ENCODE peak calls at places on chromosome 18, in ten cellular contexts. K is epithelial cell of esophagus; C is CD8-positive, alpha-beta memory T cell; H is NCI-H2081; N is midbrain; J is NCI-H2171 treated with DMSO at 0.1 percent for 48 hours; U is fibroblast of lung; Q is effector memory CD4-positive, alpha-beta T cell; R is pons; I is HT-29. E is an unnamed sample.

GRCh38 chr18:21230436-21230835 is 11.6 kb upstream of the GREB1L start:
- DNase-seq in K (peak; percentile 69), C (no peak), H (no peak), N (no peak), J (no peak), U (peak; percentile 41), Q (no peak), R (no peak), I (no peak), E (no peak)

GRCh38 chr18:5309888-5310470 is 14.5 kb upstream of the ZBTB14 start:
- DNase-seq in K (no peak), C (peak; percentile 51), H (no peak), N (no peak), J (no peak), U (no peak), Q (no peak), R (peak; percentile 19), I (no peak), E (no peak)

GRCh38 chr18:78430171-78430857 is 549.3 kb upstream of the SALL3 start:
- DNase-seq in K (no peak), C (no peak), H (peak; percentile 74), N (no peak), J (no peak), U (no peak), Q (no peak), R (no peak), I (no peak), E (no peak)

GRCh38 chr18:63540131-63540530 is 2.0 kb upstream of the SERPINB12 start:
- DNase-seq in K (no peak), C (no peak), H (no peak), N (no peak), J (no peak), U (peak; percentile 49), Q (no peak), R (no peak), I (no peak), E (no peak)

GRCh38 chr18:48728204-48728833 is 189.5 kb downstream of the CTIF start:
- DNase-seq in K (peak; percentile 39), C (no peak), H (no peak), N (no peak), J (no peak), U (peak; percentile 100), Q (no peak), R (no peak), I (no peak), E (no peak)

GRCh38 chr18:37160038-37160745 is 331.3 kb downstream of the KIAA1328 start:
- DNase-seq in K (no peak), C (no peak), H (no peak), N (no peak), J (no peak), U (no peak), Q (no peak), R (no peak), I (no peak), E (no peak)

GRCh38 chr18:26746284-26747130 is 119.0 kb downstream of the AQP4 start:
- DNase-seq in K (peak; percentile 41), C (no peak), H (no peak), N (no peak), J (no peak), U (peak; percentile 6), Q (no peak), R (no peak), I (no peak), E (peak; percentile 5)

GRCh38 chr18:34659579-34660517 is 50.2 kb upstream of the DTNA start:
- DNase-seq in K (peak; percentile 93), C (no peak), H (peak; percentile 85), N (peak; percentile 80), J (no peak), U (peak; percentile 97), Q (no peak), R (peak; percentile 91), I (peak; percentile 46), E (peak; percentile 87)

GRCh38 chr18:75377258-75377657 is 50.2 kb downstream of the SMIM21 start:
- DNase-seq in K (no peak), C (no peak), H (no peak), N (no peak), J (no peak), U (peak; percentile 28), Q (no peak), R (no peak), I (no peak), E (no peak)

GRCh38 chr18:13003466-13003896 is 12.3 kb downstream of the CEP192 start:
- DNase-seq in K (peak; percentile 73), C (no peak), H (peak; percentile 20), N (no peak), J (peak; percentile 23), U (peak; percentile 73), Q (no peak), R (no peak), I (peak; percentile 91), E (no peak)

GRCh38 chr18:59518705-59519104 is 159.6 kb upstream of the LMAN1 start:
- DNase-seq in K (no peak), C (no peak), H (no peak), N (no peak), J (no peak), U (no peak), Q (no peak), R (no peak), I (no peak), E (no peak)

GRCh38 chr18:10798727-10799435 is 273.1 kb downstream of the NAPG start:
- DNase-seq in K (peak; percentile 1), C (no peak), H (no peak), N (no peak), J (no peak), U (peak; percentile 33), Q (no peak), R (no peak), I (peak; percentile 62), E (no peak)

GRCh38 chr18:56803076-56803475 is 151.9 kb downstream of the WDR7 start:
- DNase-seq in K (no peak), C (no peak), H (no peak), N (no peak), J (no peak), U (no peak), Q (no peak), R (no peak), I (no peak), E (no peak)

GRCh38 chr18:48408727-48409590 is at the start of gene ZBTB7C:
- DNase-seq in K (peak; percentile 64), C (no peak), H (peak; percentile 32), N (no peak), J (peak; percentile 9), U (peak; percentile 24), Q (no peak), R (no peak), I (peak; percentile 31), E (peak; percentile 18)

GRCh38 chr18:46668135-46668534 is 11.1 kb upstream of the LOXHD1 start:
- DNase-seq in K (no peak), C (no peak), H (peak; percentile 8), N (no peak), J (no peak), U (no peak), Q (no peak), R (no peak), I (no peak), E (no peak)

GRCh38 chr18:71450258-71450657 is 1093.9 kb downstream of the CBLN2 start:
- DNase-seq in K (no peak), C (no peak), H (peak; percentile 83), N (no peak), J (no peak), U (no peak), Q (no peak), R (no peak), I (no peak), E (no peak)

GRCh38 chr18:35239314-35239713 is 1.5 kb upstream of the ZNF397 start:
- DNase-seq in K (no peak), C (no peak), H (no peak), N (no peak), J (no peak), U (no peak), Q (no peak), R (no peak), I (no peak), E (no peak)

GRCh38 chr18:10274327-10274726 is 180.1 kb upstream of the APCDD1 start:
- DNase-seq in K (no peak), C (no peak), H (no peak), N (no peak), J (no peak), U (no peak), Q (no peak), R (no peak), I (no peak), E (no peak)

GRCh38 chr18:76376668-76377358 is 118.2 kb downstream of the ZNF516 start:
- DNase-seq in K (peak; percentile 54), C (peak; percentile 42), H (peak; percentile 30), N (no peak), J (no peak), U (no peak), Q (no peak), R (no peak), I (no peak), E (no peak)

GRCh38 chr18:50127516-50128229 is 67.3 kb downstream of the MYO5B start:
- DNase-seq in K (peak; percentile 74), C (no peak), H (no peak), N (no peak), J (no peak), U (peak; percentile 18), Q (no peak), R (no peak), I (no peak), E (no peak)

GRCh38 chr18:50619833-50620232 is 59.9 kb downstream of the MAPK4 start:
- DNase-seq in K (no peak), C (no peak), H (no peak), N (peak; percentile 44), J (no peak), U (no peak), Q (no peak), R (peak; percentile 54), I (no peak), E (peak; percentile 60)

GRCh38 chr18:40012931-40013609 is 1942.0 kb upstream of the PIK3C3 start:
- DNase-seq in K (no peak), C (no peak), H (no peak), N (peak; percentile 29), J (no peak), U (peak; percentile 63), Q (no peak), R (peak; percentile 70), I (no peak), E (peak; percentile 55)

GRCh38 chr18:7028625-7029024 is 89.0 kb downstream of the LAMA1 start:
- DNase-seq in K (no peak), C (no peak), H (no peak), N (no peak), J (no peak), U (no peak), Q (no peak), R (no peak), I (no peak), E (no peak)

GRCh38 chr18:52937840-52938239 is 597.8 kb downstream of the DCC start:
- DNase-seq in K (peak; percentile 81), C (no peak), H (no peak), N (no peak), J (no peak), U (no peak), Q (no peak), R (no peak), I (no peak), E (no peak)

GRCh38 chr18:55280515-55280914 is 307.5 kb downstream of the TCF4 start:
- DNase-seq in K (no peak), C (no peak), H (peak; percentile 67), N (no peak), J (peak; percentile 93), U (no peak), Q (no peak), R (no peak), I (no peak), E (no peak)

GRCh38 chr18:9615280-9615797 is 980 bp upstream of the PPP4R1 start:
- DNase-seq in K (no peak), C (no peak), H (no peak), N (peak; percentile 39), J (no peak), U (no peak), Q (no peak), R (peak; percentile 51), I (no peak), E (peak; percentile 25)

GRCh38 chr18:37481491-37481890 is 84.1 kb downstream of the CELF4 start:
- DNase-seq in K (peak; percentile 2), C (no peak), H (no peak), N (no peak), J (no peak), U (peak; percentile 5), Q (no peak), R (no peak), I (no peak), E (no peak)

GRCh38 chr18:76847926-76848325 is 25.6 kb downstream of the ZNF236 start:
- DNase-seq in K (no peak), C (no peak), H (no peak), N (no peak), J (no peak), U (no peak), Q (no peak), R (no peak), I (peak; percentile 8), E (no peak)

E was measured in globus pallidus.